ENCODE peak calls at places on chromosomes 13 and 19, in ten cellular contexts. W, J, H, D, I, F, Q, B, R and C are unnamed samples.
A peak's percentile ranks its signal among the peaks of the same experiment; 100 is the strongest.

GRCh38 chr13:86554066-86554465 is 754.8 kb upstream of the SLITRK6 start:
- DNase-seq in W (no peak), J (peak; percentile 67), H (no peak), D (no peak), I (no peak), F (no peak), Q (no peak), B (no peak), R (no peak), C (no peak)

GRCh38 chr19:56973713-56974553 is 133.4 kb upstream of the PEG3 start:
- DNase-seq in W (no peak), J (no peak), H (no peak), D (no peak), I (no peak), F (no peak), Q (no peak), B (no peak), R (no peak), C (no peak)

GRCh38 chr19:6947745-6948144 is 60.4 kb downstream of the ADGRE1 start:
- DNase-seq in W (no peak), J (no peak), H (peak; percentile 76), D (no peak), I (no peak), F (peak; percentile 6), Q (no peak), B (peak; percentile 64), R (no peak), C (peak; percentile 2)

GRCh38 chr19:1685046-1685445 is 32.6 kb upstream of the TCF3 start:
- DNase-seq in W (no peak), J (no peak), H (no peak), D (no peak), I (no peak), F (no peak), Q (no peak), B (no peak), R (no peak), C (no peak)

GRCh38 chr13:106533940-106534843 is 1.3 kb downstream of the EFNB2 start:
- DNase-seq in W (no peak), J (no peak), H (peak; percentile 53), D (no peak), I (peak; percentile 55), F (peak; percentile 74), Q (peak; percentile 54), B (peak; percentile 56), R (peak; percentile 72), C (peak; percentile 83)

GRCh38 chr13:105665284-105665683 is 870.2 kb downstream of the EFNB2 start:
- DNase-seq in W (no peak), J (no peak), H (no peak), D (no peak), I (no peak), F (peak; percentile 91), Q (no peak), B (peak; percentile 11), R (no peak), C (no peak)

GRCh38 chr19:7789447-7789846 is 26.4 kb downstream of the CLEC4M start:
- DNase-seq in W (peak; percentile 18), J (no peak), H (no peak), D (peak; percentile 91), I (peak; percentile 39), F (no peak), Q (peak; percentile 40), B (no peak), R (peak; percentile 89), C (no peak)

GRCh38 chr19:16527971-16528521 is 14.2 kb downstream of the CHERP start:
- DNase-seq in W (peak; percentile 37), J (peak; percentile 75), H (peak; percentile 34), D (peak; percentile 56), I (peak; percentile 36), F (no peak), Q (no peak), B (peak; percentile 25), R (peak; percentile 70), C (no peak)

GRCh38 chr19:53657778-53658177 is 26.0 kb downstream of the DPRX start:
- DNase-seq in W (no peak), J (no peak), H (no peak), D (no peak), I (no peak), F (no peak), Q (peak; percentile 28), B (no peak), R (no peak), C (no peak)

GRCh38 chr13:33174491-33174890 is 111.1 kb downstream of the STARD13 start:
- DNase-seq in W (no peak), J (no peak), H (no peak), D (no peak), I (no peak), F (no peak), Q (no peak), B (no peak), R (no peak), C (no peak)

GRCh38 chr19:34959021-34959420 is 5.0 kb downstream of the ZNF792 start:
- DNase-seq in W (no peak), J (no peak), H (no peak), D (no peak), I (no peak), F (no peak), Q (no peak), B (no peak), R (no peak), C (no peak)
- H3K9me3 ChIP-seq in W (peaks cover 5% of the 10 kb centered on the region), J (peaks cover 41% of the 10 kb centered on the region), H (no peaks in the 10 kb centered on the region), D (peaks cover 40% of the 10 kb centered on the region), I (peaks cover 29% of the 10 kb centered on the region), F (peaks cover 38% of the 10 kb centered on the region), Q (peaks cover 31% of the 10 kb centered on the region), B (peaks cover 40% of the 10 kb centered on the region), R (peaks cover 54% of the 10 kb centered on the region), C (peaks cover 14% of the 10 kb centered on the region)

DNA sequence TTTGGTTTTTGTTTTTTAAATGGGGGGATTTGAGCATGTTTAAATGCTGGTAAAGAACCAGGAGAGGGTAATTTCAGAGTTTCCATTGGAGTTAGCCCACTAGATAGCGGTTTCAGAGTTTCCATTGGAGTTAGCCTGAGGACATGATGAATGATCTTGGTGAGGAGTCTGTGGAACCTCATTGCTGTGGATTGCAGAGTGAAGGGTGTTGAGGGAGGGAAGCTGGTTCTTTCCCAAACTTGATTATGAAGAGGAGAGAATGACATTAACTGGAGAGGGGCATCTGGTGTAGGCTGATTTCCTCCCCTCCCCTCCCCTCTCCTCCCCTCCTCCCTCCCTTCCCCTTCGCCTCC is 5.0 kb downstream of the WASF3 start:
- DNase-seq in W (no peak), J (no peak), H (peak; percentile 47), D (no peak), I (no peak), F (peak; percentile 33), Q (no peak), B (no peak), R (no peak), C (peak; percentile 56)
- H3K79me2 ChIP-seq in W (no peaks in the 10 kb centered on the region), J (no peaks in the 10 kb centered on the region), H (peaks cover 94% of the 10 kb centered on the region), D (peaks cover 13% of the 10 kb centered on the region), I (peaks cover 99% of the 10 kb centered on the region), F (peaks cover 72% of the 10 kb centered on the region), Q (no peaks in the 10 kb centered on the region), B (peaks cover 3% of the 10 kb centered on the region), R (peaks cover 8% of the 10 kb centered on the region), C (peaks cover 41% of the 10 kb centered on the region)

GRCh38 chr19:52039169-52039568 is 9.5 kb downstream of the ZNF432 start:
- DNase-seq in W (no peak), J (no peak), H (no peak), D (no peak), I (no peak), F (no peak), Q (no peak), B (no peak), R (no peak), C (no peak)
- H3K9me3 ChIP-seq in W (no peaks in the 10 kb centered on the region), J (peaks cover 67% of the 10 kb centered on the region), H (peaks cover 9% of the 10 kb centered on the region), D (peaks cover 33% of the 10 kb centered on the region), I (peaks cover 16% of the 10 kb centered on the region), F (peaks cover 43% of the 10 kb centered on the region), Q (peaks cover 69% of the 10 kb centered on the region), B (peaks cover 38% of the 10 kb centered on the region), R (peaks cover 40% of the 10 kb centered on the region), C (peaks cover 9% of the 10 kb centered on the region)

GRCh38 chr19:32363175-32363574 is 17.8 kb downstream of the ZNF507 start:
- DNase-seq in W (no peak), J (no peak), H (no peak), D (no peak), I (no peak), F (no peak), Q (peak; percentile 34), B (peak; percentile 58), R (no peak), C (no peak)

GRCh38 chr19:32361574-32362317 is 16.3 kb downstream of the ZNF507 start:
- DNase-seq in W (no peak), J (no peak), H (no peak), D (no peak), I (no peak), F (no peak), Q (no peak), B (no peak), R (no peak), C (no peak)

GRCh38 chr19:32364040-32364439 is 18.6 kb downstream of the ZNF507 start:
- DNase-seq in W (no peak), J (no peak), H (no peak), D (no peak), I (no peak), F (no peak), Q (no peak), B (no peak), R (no peak), C (no peak)

GRCh38 chr19:32363632-32364031 is 18.2 kb downstream of the ZNF507 start:
- DNase-seq in W (no peak), J (no peak), H (no peak), D (no peak), I (no peak), F (no peak), Q (no peak), B (no peak), R (no peak), C (no peak)

GRCh38 chr19:32362318-32362691 is 16.9 kb downstream of the ZNF507 start:
- DNase-seq in W (no peak), J (no peak), H (no peak), D (no peak), I (no peak), F (no peak), Q (no peak), B (no peak), R (no peak), C (no peak)
- H3K79me2 ChIP-seq in W (peaks cover 54% of the 10 kb centered on the region), J (peaks cover 92% of the 10 kb centered on the region), H (peaks cover 51% of the 10 kb centered on the region), D (no peaks in the 10 kb centered on the region), I (peaks cover 36% of the 10 kb centered on the region), F (peaks cover 39% of the 10 kb centered on the region), Q (peaks cover 39% of the 10 kb centered on the region), B (peaks cover 30% of the 10 kb centered on the region), R (no peaks in the 10 kb centered on the region), C (peaks cover 16% of the 10 kb centered on the region)